ENCODE peak calls at places on chromosomes 6 and 20, in four cellular contexts. O, Q, C and B are unnamed samples. For H3K4me1, the result is how much of the 10 kb centered on the place peaks cover.

GRCh38 chr6:147903931-147904330 is 395.4 kb downstream of the SAMD5 start:
- DNase-seq in Q (no peak), O (no peak), C (no peak), B (no peak)

GRCh38 chr6:46657642-46658041 is 4.9 kb downstream of the SLC25A27 start:
- DNase-seq in O (no peak), C (no peak), Q (no peak), B (no peak)

GRCh38 chr20:50680106-50680960 is 11.0 kb downstream of the RIPOR3 start:
- DNase-seq in Q (no peak), C (no peak), O (no peak), B (no peak)

GRCh38 chr6:111423960-111424846 is 58.8 kb downstream of the REV3L start:
- DNase-seq in Q (no peak), O (no peak), C (peak), B (no peak)

GRCh38 chr6:154295733-154296132 is 60.9 kb downstream of the IPCEF1 start:
- DNase-seq in O (no peak), C (no peak), Q (no peak), B (no peak)

GRCh38 chr20:61693055-61693600 is 372.6 kb downstream of the TAF4 start:
- DNase-seq in O (no peak), C (no peak), Q (no peak), B (peak)

GRCh38 chr20:13554706-13555105 is 84.0 kb downstream of the TASP1 start:
- DNase-seq in Q (no peak), O (no peak), C (no peak), B (no peak)

GRCh38 chr6:1868561-1869261 is 259.0 kb downstream of the FOXC1 start:
- DNase-seq in C (no peak), Q (no peak), O (no peak), B (no peak)

GRCh38 chr20:55888655-55889054 is 116.7 kb downstream of the CBLN4 start:
- DNase-seq in C (no peak), Q (no peak), O (no peak), B (no peak)

GRCh38 chr6:15796130-15796766 is 133.4 kb upstream of the DTNBP1 start:
- DNase-seq in O (no peak), Q (no peak), C (no peak), B (no peak)

GRCh38 chr6:18997375-18997826 is 610.3 kb downstream of the RNF144B start:
- DNase-seq in Q (no peak), O (peak), C (peak), B (no peak)

GRCh38 chr6:42338573-42339218 is 113.0 kb downstream of the TRERF1 start:
- DNase-seq in Q (no peak), C (no peak), O (no peak), B (no peak)

GRCh38 chr20:1499528-1500420 is 8.6 kb upstream of the SIRPB2 start:
- DNase-seq in Q (no peak), O (no peak), C (peak), B (no peak)

GRCh38 chr20:41051426-41051825 is 22.8 kb downstream of the TOP1 start:
- DNase-seq in Q (no peak), O (no peak), C (no peak), B (no peak)

GRCh38 chr20:41050361-41051019 is 21.9 kb downstream of the TOP1 start:
- DNase-seq in O (no peak), C (no peak), Q (no peak), B (no peak)

GRCh38 chr20:41054463-41055230 is 26.0 kb downstream of the TOP1 start:
- DNase-seq in Q (no peak), O (no peak), C (no peak), B (no peak)

GRCh38 chr20:41055679-41056078 is 27.1 kb downstream of the TOP1 start:
- DNase-seq in O (no peak), C (no peak), Q (no peak), B (no peak)

DNA sequence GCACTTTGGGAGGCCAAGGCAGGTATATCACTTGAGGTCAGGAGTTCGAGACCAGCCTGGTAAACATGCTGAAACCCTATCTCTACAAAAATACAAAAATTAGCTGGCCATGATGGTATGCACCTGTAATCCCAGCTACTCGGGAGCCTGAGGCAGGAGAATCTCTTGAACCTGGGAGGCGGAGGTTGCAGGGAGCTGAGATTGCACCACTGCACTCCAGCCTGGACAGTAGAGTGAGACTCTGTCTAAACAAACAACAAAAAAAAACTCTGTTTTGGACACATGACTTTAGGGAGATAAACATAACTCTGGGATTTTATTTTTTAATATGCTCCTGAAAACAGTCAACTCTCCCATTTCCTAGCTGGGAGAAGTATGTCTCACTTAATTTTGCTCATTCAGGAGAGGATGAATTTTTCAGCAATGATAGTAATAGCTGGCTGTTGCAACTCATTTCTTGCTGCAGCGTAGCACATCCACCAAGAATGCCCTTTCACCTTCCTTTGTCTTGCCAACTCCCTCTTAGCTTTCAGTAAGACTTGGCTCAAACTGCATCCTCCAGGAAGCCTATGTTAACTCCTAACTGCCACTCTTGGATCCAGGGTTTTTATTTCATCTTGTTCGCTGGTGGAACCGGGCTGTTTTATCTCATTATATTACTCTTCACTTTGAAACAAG is 24.3 kb downstream of the TOP1 start:
- DNase-seq in C (no peak), O (peak), Q (no peak), B (no peak)
- H3K4me1 ChIP-seq in C (under half), O (under half), Q (half or more), B (half or more)

GRCh38 chr6:124960757-124961467 is 1.3 kb upstream of the RNF217 start:
- DNase-seq in C (no peak), Q (no peak), O (no peak), B (no peak)
- H3K27ac ChIP-seq in C (peak), Q (peak), O (no peak), B (peak)

GRCh38 chr6:125794342-125795137 is 3.8 kb downstream of the NCOA7 start:
- DNase-seq in O (no peak), Q (no peak), C (no peak), B (no peak)

GRCh38 chr6:125793280-125793679 is 2.5 kb downstream of the NCOA7 start:
- DNase-seq in Q (no peak), C (no peak), O (peak), B (no peak)

GRCh38 chr6:125795301-125795700 is 4.5 kb downstream of the NCOA7 start:
- DNase-seq in Q (no peak), O (no peak), C (no peak), B (no peak)

GRCh38 chr6:125792680-125793079 is 1.9 kb downstream of the NCOA7 start:
- DNase-seq in C (no peak), Q (no peak), O (no peak), B (no peak)

GRCh38 chr6:125793863-125794262 is 3.1 kb downstream of the NCOA7 start:
- DNase-seq in C (no peak), O (no peak), Q (no peak), B (no peak)
- H3K4me1 ChIP-seq in C (under half), O (under half), Q (half or more), B (half or more)

DNA sequence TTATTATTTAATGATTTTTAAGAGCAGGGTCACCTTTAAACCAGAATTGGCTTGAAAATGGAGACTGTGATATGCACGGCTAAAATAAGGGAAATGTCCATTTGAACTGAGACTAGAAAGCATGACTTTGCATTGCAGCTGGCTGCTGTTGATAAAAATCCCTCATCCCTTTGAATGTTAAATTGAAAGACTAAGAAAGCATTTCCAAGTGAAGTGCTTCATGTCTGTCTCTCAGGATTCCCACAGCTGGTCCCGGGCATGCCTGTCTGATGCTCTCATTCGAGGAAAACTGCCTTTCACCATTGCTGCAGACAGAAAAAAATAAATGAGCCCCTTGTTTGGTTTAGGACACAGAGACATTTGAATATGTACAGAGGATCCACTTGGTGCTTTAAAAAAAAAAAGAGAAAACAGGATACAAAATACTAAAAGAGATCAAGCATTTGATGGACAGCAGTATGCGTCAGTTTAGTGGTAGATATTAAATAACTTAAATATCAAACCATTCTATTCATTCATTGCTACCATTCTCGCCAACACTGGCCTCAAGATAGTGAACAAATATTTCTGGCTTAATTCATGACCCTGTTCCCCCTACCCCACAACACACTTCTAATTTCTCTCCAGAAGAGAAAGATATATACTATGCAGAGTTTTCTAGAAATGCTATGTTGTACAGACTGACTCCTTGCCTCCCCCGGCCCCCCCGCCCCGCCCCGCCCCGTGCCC is 55.0 kb downstream of the TBC1D7 start:
- DNase-seq in O (no peak), C (no peak), Q (no peak), B (no peak)
- H3K27ac ChIP-seq in O (no peak), C (no peak), Q (peak), B (peak)

DNA sequence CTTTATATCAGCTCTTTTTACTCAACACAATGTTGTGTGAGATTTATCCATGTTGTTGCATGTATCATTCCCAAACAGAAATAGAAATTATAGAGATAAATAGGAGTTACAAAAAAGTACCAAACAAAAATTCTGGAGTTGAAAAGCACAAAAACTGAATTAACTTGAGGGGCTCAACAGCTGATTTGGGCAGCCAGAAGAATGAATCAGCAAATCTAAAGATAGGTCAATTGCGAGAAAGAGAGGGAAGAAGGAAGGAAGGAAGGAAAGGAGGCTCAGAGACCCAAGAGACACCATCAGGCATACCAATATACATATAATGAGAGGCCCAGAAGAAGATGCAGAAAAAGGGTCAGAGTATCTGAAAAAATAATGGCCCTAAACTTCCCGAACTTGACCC is 98.9 kb downstream of the ATG5 start:
- DNase-seq in C (no peak), Q (no peak), O (no peak), B (no peak)
- H3K4me1 ChIP-seq in C (under half), Q (under half), O (under half), B (under half)

GRCh38 chr6:43623880-43624785 is 4.9 kb downstream of the GTPBP2 start:
- DNase-seq in Q (no peak), O (no peak), C (no peak), B (no peak)
- H3K27ac ChIP-seq in Q (no peak), O (no peak), C (no peak), B (no peak)

GRCh38 chr6:53312355-53312754 is 36.4 kb downstream of the ELOVL5 start:
- DNase-seq in C (no peak), O (no peak), Q (no peak), B (no peak)

GRCh38 chr6:53315086-53315724 is 33.5 kb downstream of the ELOVL5 start:
- DNase-seq in O (no peak), Q (no peak), C (no peak), B (no peak)

GRCh38 chr6:53311586-53311935 is 37.2 kb downstream of the ELOVL5 start:
- DNase-seq in O (no peak), Q (no peak), C (no peak), B (no peak)

GRCh38 chr6:53310751-53311585 is 37.8 kb downstream of the ELOVL5 start:
- DNase-seq in Q (no peak), O (no peak), C (no peak), B (no peak)

GRCh38 chr6:53313784-53314382 is 34.9 kb downstream of the ELOVL5 start:
- DNase-seq in C (no peak), O (no peak), Q (no peak), B (no peak)
- H3K4me1 ChIP-seq in C (under half), O (under half), Q (under half), B (under half)

GRCh38 chr20:63499333-63499969 is 568 bp upstream of the EEF1A2 start:
- DNase-seq in C (no peak), Q (peak), O (peak), B (no peak)
- H3K27ac ChIP-seq in C (no peak), Q (no peak), O (no peak), B (no peak)

GRCh38 chr20:57622201-57622570 is 2.0 kb upstream of the ZBP1 start:
- DNase-seq in Q (no peak), O (no peak), C (no peak), B (no peak)
- H3K4me1 ChIP-seq in Q (under half), O (under half), C (under half), B (under half)